ENCODE peak calls at places on chromosomes 11 and 22, in four cellular contexts. Z is activated CD8-positive, alpha-beta memory T cell treated with anti-CD3 and anti-CD28 coated beads for 1 hour; F is stimulated activated CD4-positive, alpha-beta T cell treated with anti-CD3 and anti-CD28 coated beads, TNF-alpha, amount 100 ng/mL, for 24 hours; R is NCI-H1105 treated with DMSO at 0.1 percent for 48 hours. X is an unnamed sample.

GRCh38 chr11:102853956-102854355 is 10.5 kb upstream of the MMP3 start:
- DNase-seq in R (no peak), Z (no peak), F (no peak), X (no peak)

GRCh38 chr11:73878771-73879170 is 2.0 kb downstream of the PAAF1 start:
- DNase-seq in R (no peak), Z (no peak), F (no peak), X (no peak)

GRCh38 chr11:59174664-59175033 is 2.7 kb downstream of the DTX4 start:
- DNase-seq in F (no peak), Z (no peak), R (no peak), X (peak)

GRCh38 chr11:11481371-11481770 is 128.3 kb upstream of the CSNK2A3 start:
- DNase-seq in R (no peak), Z (no peak), F (no peak), X (no peak)

GRCh38 chr11:111846640-111847039 is 24.7 kb downstream of the ALG9 start:
- DNase-seq in F (no peak), R (no peak), Z (no peak), X (no peak)

GRCh38 chr22:47631571-47632102 is 869.2 kb downstream of the TBC1D22A start:
- DNase-seq in R (peak), Z (no peak), F (no peak), X (no peak)

GRCh38 chr22:23069502-23070357 is 589 bp upstream of the GNAZ start:
- DNase-seq in Z (peak), F (peak), R (peak), X (peak)

GRCh38 chr22:47355388-47355725 is 592.9 kb downstream of the TBC1D22A start:
- DNase-seq in F (no peak), Z (no peak), R (no peak), X (no peak)

GRCh38 chr22:47195676-47196492 is 433.4 kb downstream of the TBC1D22A start:
- DNase-seq in R (peak), F (no peak), Z (no peak), X (no peak)

GRCh38 chr11:95520765-95521542 is 268.6 kb downstream of the FAM76B start:
- DNase-seq in R (peak), Z (no peak), F (no peak), X (no peak)

GRCh38 chr22:27641049-27641790 is 160.3 kb downstream of the MN1 start:
- DNase-seq in R (no peak), Z (no peak), F (no peak), X (no peak)

GRCh38 chr11:134854391-134854991 is 442.4 kb upstream of the B3GAT1 start:
- DNase-seq in R (no peak), F (no peak), Z (no peak), X (no peak)

GRCh38 chr22:35220221-35220620 is 37.1 kb upstream of the HMGXB4 start:
- DNase-seq in Z (no peak), R (no peak), F (no peak), X (no peak)

GRCh38 chr11:70139785-70140410 is 61.8 kb downstream of the ANO1 start:
- DNase-seq in F (no peak), Z (no peak), R (no peak), X (no peak)

GRCh38 chr11:129814244-129814992 is 1.2 kb upstream of the TMEM45B start:
- DNase-seq in Z (peak), R (no peak), F (peak), X (peak)

GRCh38 chr11:46366260-46366659 is 15.2 kb upstream of the MDK start:
- DNase-seq in Z (no peak), F (no peak), R (no peak), X (no peak)

GRCh38 chr22:41603873-41604332 is 14.3 kb upstream of the PMM1 start:
- DNase-seq in R (no peak), F (peak), Z (peak), X (peak)

GRCh38 chr11:73757598-73757997 is 3.3 kb downstream of the RAB6A start:
- DNase-seq in R (no peak), Z (no peak), F (no peak), X (no peak)

GRCh38 chr22:33553493-33553892 is 366.8 kb downstream of the LARGE1 start:
- DNase-seq in R (no peak), Z (no peak), F (no peak), X (no peak)

GRCh38 chr11:117466966-117467365 is 139.3 kb downstream of the CEP164 start:
- DNase-seq in Z (no peak), R (no peak), F (no peak), X (no peak)

GRCh38 chr22:38138961-38139360 is 28.5 kb upstream of the BAIAP2L2 start:
- DNase-seq in R (no peak), F (no peak), Z (no peak), X (no peak)

GRCh38 chr11:69660001-69660500 is 15.1 kb downstream of the LTO1 start:
- DNase-seq in F (no peak), R (no peak), Z (no peak), X (no peak)

GRCh38 chr22:43262990-43263644 is 76.2 kb upstream of the TTLL12 start:
- DNase-seq in Z (peak), R (no peak), F (no peak), X (peak)

GRCh38 chr11:1908579-1908978 is 10.9 kb upstream of the TNNT3 start:
- DNase-seq in F (no peak), Z (no peak), R (no peak), X (no peak)

GRCh38 chr11:107747622-107748021 is 35.8 kb upstream of the SLN start:
- DNase-seq in R (no peak), Z (no peak), F (no peak), X (no peak)

GRCh38 chr22:40238425-40239344 is 61.0 kb downstream of the TNRC6B start:
- DNase-seq in Z (no peak), F (no peak), R (no peak), X (no peak)

GRCh38 chr11:95322546-95322945 is 91.5 kb upstream of the SESN3 start:
- DNase-seq in Z (no peak), F (no peak), R (no peak), X (no peak)

GRCh38 chr11:83206771-83207413 is 13.4 kb downstream of the ANKRD42 start:
- DNase-seq in Z (no peak), F (no peak), R (no peak), X (no peak)

GRCh38 chr11:134541951-134542350 is 129.9 kb upstream of the B3GAT1 start:
- DNase-seq in F (no peak), R (no peak), Z (no peak), X (peak)

GRCh38 chr11:33980896-33981295 is 70.6 kb upstream of the CAPRIN1 start:
- DNase-seq in R (peak), F (no peak), Z (no peak), X (no peak)

GRCh38 chr22:50016988-50017700 is 4.6 kb upstream of the IL17REL start:
- DNase-seq in Z (no peak), F (peak), R (no peak), X (peak)

GRCh38 chr22:31227186-31227585 is 15.1 kb downstream of the LIMK2 start:
- DNase-seq in R (no peak), Z (no peak), F (no peak), X (no peak)

GRCh38 chr11:124075841-124076571 is 34.9 kb upstream of the OR10G7 start:
- DNase-seq in F (no peak), R (peak), Z (no peak), X (no peak)

GRCh38 chr22:28799125-28799833 is 1.1 kb downstream of the XBP1 start:
- DNase-seq in Z (no peak), R (peak), F (no peak), X (peak)

GRCh38 chr11:119912214-119912613 is 183.2 kb upstream of the NECTIN1 start:
- DNase-seq in Z (no peak), R (peak), F (no peak), X (no peak)

GRCh38 chr11:76802621-76803020 is 19.5 kb downstream of the TSKU start:
- DNase-seq in F (no peak), R (no peak), Z (no peak), X (no peak)

GRCh38 chr11:68903288-68903630 is 373 bp downstream of the MRPL21 start:
- DNase-seq in R (no peak), Z (no peak), F (no peak), X (no peak)